ENCODE peak calls at places on chromosome 2, in six cellular contexts. One of them, this sample, is unnamed.

GRCh38 chr2:220104871-220105351 is 477.5 kb downstream of the SLC4A3 start:
- DNase-seq in A549: peak; percentile 4
- DNase-seq in mesothelial cell of epicardium: no peak
- DNase-seq in thyroid gland: peak; percentile 77
- DNase-seq in coronary artery: no peak
- DNase-seq in NB4: peak; percentile 11
- DNase-seq in this sample: no peak

GRCh38 chr2:183010112-183010511 is 28.1 kb downstream of the NCKAP1 start:
- DNase-seq in A549: no peak
- DNase-seq in NB4: peak; percentile 1
- DNase-seq in coronary artery: no peak
- DNase-seq in thyroid gland: no peak
- DNase-seq in mesothelial cell of epicardium: no peak
- DNase-seq in this sample: no peak

GRCh38 chr2:239380831-239381708 is 19.8 kb downstream of the HDAC4 start:
- DNase-seq in coronary artery: no peak
- DNase-seq in mesothelial cell of epicardium: no peak
- DNase-seq in NB4: no peak
- DNase-seq in thyroid gland: no peak
- DNase-seq in A549: no peak
- DNase-seq in this sample: no peak

GRCh38 chr2:86783615-86784339 is 6.9 kb downstream of the CD8A start:
- DNase-seq in A549: no peak
- DNase-seq in mesothelial cell of epicardium: no peak
- DNase-seq in thyroid gland: no peak
- DNase-seq in NB4: no peak
- DNase-seq in coronary artery: no peak
- DNase-seq in this sample: no peak

GRCh38 chr2:20623241-20623640 is 27.7 kb downstream of the HS1BP3 start:
- DNase-seq in A549: no peak
- DNase-seq in NB4: no peak
- DNase-seq in mesothelial cell of epicardium: no peak
- DNase-seq in thyroid gland: no peak
- DNase-seq in coronary artery: peak; percentile 29
- DNase-seq in this sample: no peak

GRCh38 chr2:148720501-148720998 is 76.0 kb downstream of the EPC2 start:
- DNase-seq in A549: no peak
- DNase-seq in mesothelial cell of epicardium: no peak
- DNase-seq in thyroid gland: no peak
- DNase-seq in coronary artery: peak; percentile 62
- DNase-seq in NB4: no peak
- DNase-seq in this sample: no peak

GRCh38 chr2:226794751-226795171 is 4.9 kb downstream of the IRS1 start:
- DNase-seq in thyroid gland: peak; percentile 55
- DNase-seq in coronary artery: no peak
- DNase-seq in A549: no peak
- DNase-seq in NB4: no peak
- DNase-seq in mesothelial cell of epicardium: no peak
- DNase-seq in this sample: no peak

GRCh38 chr2:234555161-234555560 is 58.3 kb upstream of the ARL4C start:
- DNase-seq in mesothelial cell of epicardium: no peak
- DNase-seq in thyroid gland: no peak
- DNase-seq in A549: no peak
- DNase-seq in NB4: no peak
- DNase-seq in coronary artery: no peak
- DNase-seq in this sample: no peak

GRCh38 chr2:8242734-8243133 is 439.1 kb upstream of the ID2 start:
- DNase-seq in NB4: no peak
- DNase-seq in coronary artery: no peak
- DNase-seq in mesothelial cell of epicardium: no peak
- DNase-seq in A549: no peak
- DNase-seq in thyroid gland: no peak
- DNase-seq in this sample: peak; percentile 15

GRCh38 chr2:98037666-98038339 is 42.1 kb upstream of the TMEM131 start:
- DNase-seq in NB4: no peak
- DNase-seq in A549: no peak
- DNase-seq in mesothelial cell of epicardium: no peak
- DNase-seq in coronary artery: no peak
- DNase-seq in thyroid gland: no peak
- DNase-seq in this sample: peak; percentile 32

GRCh38 chr2:111121028-111121872 is 536 bp downstream of the BCL2L11 start:
- DNase-seq in A549: no peak
- DNase-seq in mesothelial cell of epicardium: peak; percentile 39
- DNase-seq in coronary artery: peak; percentile 76
- DNase-seq in thyroid gland: peak; percentile 71
- DNase-seq in NB4: peak; percentile 75
- DNase-seq in this sample: peak; percentile 77

GRCh38 chr2:211396815-211397214 is 840.4 kb downstream of the CPS1 start:
- DNase-seq in mesothelial cell of epicardium: no peak
- DNase-seq in A549: no peak
- DNase-seq in thyroid gland: no peak
- DNase-seq in NB4: no peak
- DNase-seq in coronary artery: no peak
- DNase-seq in this sample: no peak

GRCh38 chr2:241818943-241819270 is 9.9 kb downstream of the NEU4 start:
- DNase-seq in thyroid gland: no peak
- DNase-seq in coronary artery: no peak
- DNase-seq in A549: no peak
- DNase-seq in NB4: peak; percentile 1
- DNase-seq in mesothelial cell of epicardium: no peak
- DNase-seq in this sample: peak; percentile 39

GRCh38 chr2:154710685-154711084 is 12.2 kb downstream of the KCNJ3 start:
- DNase-seq in thyroid gland: no peak
- DNase-seq in NB4: no peak
- DNase-seq in coronary artery: no peak
- DNase-seq in A549: no peak
- DNase-seq in mesothelial cell of epicardium: no peak
- DNase-seq in this sample: no peak

DNA sequence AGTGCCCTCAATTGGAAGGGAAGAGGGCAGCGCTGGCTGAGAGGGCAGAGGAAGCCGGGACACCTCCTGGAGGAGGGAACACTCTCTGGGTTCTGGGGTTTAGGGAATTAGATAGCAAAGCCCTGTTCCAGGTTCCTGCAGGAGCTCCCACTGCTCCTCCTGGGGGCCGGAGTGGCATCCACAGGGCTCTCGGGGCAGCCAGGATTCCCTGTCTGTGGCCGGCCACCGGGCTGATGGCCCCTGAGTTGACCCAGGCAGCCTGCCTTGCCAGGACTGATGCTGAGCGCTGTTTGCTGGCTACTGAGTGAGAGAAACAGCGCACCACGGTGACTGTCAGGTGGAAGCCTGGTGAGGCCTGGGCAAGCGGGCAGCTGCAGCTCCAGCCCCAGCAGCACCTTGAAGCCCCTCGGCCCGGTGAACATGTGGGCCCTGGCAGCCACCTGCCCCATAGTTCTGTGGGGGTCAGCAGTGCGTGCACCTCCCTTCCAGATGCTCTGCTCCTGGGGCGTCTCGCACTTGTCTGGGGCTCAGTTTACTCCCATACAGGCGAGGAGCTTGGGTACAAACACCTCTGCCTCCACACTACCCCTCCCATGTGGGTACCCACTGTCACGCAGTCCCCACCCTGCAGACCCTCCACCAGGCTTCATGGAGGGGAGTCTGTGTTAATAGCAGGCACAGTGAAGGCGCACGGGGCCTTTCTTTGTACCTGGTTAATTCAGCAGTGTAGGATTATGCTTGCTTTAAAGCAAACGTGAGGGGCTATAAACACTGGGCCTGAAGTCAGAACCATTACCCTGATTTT is 7.7 kb upstream of the ALLC start:
- DNase-seq in thyroid gland: no peak
- DNase-seq in mesothelial cell of epicardium: no peak
- DNase-seq in A549: peak; percentile 24
- DNase-seq in NB4: no peak
- DNase-seq in coronary artery: no peak
- DNase-seq in this sample: no peak
- TF ChIP-seq CTCF in thyroid gland: no peak
- TF ChIP-seq CTCF in mesothelial cell of epicardium: no peak
- TF ChIP-seq CTCF in A549: no peak
- TF ChIP-seq CTCF in NB4: no peak
- TF ChIP-seq CTCF in coronary artery: no peak
- TF ChIP-seq CTCF in this sample: no peak

DNA sequence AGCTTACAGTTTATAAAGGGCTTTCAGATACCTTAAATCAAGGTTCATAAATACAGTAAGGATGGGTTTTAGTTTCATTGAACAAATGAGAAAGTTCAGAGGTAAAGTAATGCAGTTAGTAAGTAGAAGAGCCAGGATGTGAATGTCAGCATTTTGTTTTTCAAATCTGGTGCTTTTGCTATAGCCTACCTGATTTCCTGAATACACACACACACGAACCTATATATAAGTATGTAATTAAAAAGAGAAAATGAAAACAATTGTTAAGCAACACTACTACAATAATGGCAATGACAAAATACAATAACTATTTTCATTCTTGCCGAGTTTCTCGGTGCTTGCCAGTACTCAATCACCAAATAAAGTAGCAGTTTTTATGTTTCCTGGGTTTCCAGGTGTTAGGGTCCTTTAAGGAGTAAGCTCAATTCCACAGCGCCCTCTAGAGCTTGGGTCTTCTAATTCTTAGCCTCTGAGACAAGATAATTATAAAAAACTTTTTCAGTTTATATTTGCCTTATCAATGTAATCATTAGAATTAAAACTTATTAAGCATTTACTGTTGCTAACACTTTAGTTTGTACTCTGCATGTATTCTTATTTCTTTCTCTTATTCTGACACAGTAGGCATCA is 512.9 kb upstream of the ACVR2A start:
- DNase-seq in NB4: peak; percentile 41
- DNase-seq in coronary artery: no peak
- DNase-seq in mesothelial cell of epicardium: no peak
- DNase-seq in A549: no peak
- DNase-seq in thyroid gland: no peak
- DNase-seq in this sample: no peak
- TF ChIP-seq CTCF in NB4: peak; percentile 45
- TF ChIP-seq CTCF in coronary artery: no peak
- TF ChIP-seq CTCF in mesothelial cell of epicardium: peak; percentile 28
- TF ChIP-seq CTCF in A549: no peak
- TF ChIP-seq CTCF in thyroid gland: no peak
- TF ChIP-seq CTCF in this sample: peak; percentile 67

GRCh38 chr2:102251849-102252203 is 59.5 kb upstream of the IL1RL1 start:
- DNase-seq in thyroid gland: no peak
- DNase-seq in A549: no peak
- DNase-seq in coronary artery: no peak
- DNase-seq in mesothelial cell of epicardium: no peak
- DNase-seq in NB4: no peak
- DNase-seq in this sample: no peak
- TF ChIP-seq CTCF in thyroid gland: no peak
- TF ChIP-seq CTCF in A549: no peak
- TF ChIP-seq CTCF in coronary artery: no peak
- TF ChIP-seq CTCF in mesothelial cell of epicardium: no peak
- TF ChIP-seq CTCF in NB4: no peak
- TF ChIP-seq CTCF in this sample: no peak

DNA sequence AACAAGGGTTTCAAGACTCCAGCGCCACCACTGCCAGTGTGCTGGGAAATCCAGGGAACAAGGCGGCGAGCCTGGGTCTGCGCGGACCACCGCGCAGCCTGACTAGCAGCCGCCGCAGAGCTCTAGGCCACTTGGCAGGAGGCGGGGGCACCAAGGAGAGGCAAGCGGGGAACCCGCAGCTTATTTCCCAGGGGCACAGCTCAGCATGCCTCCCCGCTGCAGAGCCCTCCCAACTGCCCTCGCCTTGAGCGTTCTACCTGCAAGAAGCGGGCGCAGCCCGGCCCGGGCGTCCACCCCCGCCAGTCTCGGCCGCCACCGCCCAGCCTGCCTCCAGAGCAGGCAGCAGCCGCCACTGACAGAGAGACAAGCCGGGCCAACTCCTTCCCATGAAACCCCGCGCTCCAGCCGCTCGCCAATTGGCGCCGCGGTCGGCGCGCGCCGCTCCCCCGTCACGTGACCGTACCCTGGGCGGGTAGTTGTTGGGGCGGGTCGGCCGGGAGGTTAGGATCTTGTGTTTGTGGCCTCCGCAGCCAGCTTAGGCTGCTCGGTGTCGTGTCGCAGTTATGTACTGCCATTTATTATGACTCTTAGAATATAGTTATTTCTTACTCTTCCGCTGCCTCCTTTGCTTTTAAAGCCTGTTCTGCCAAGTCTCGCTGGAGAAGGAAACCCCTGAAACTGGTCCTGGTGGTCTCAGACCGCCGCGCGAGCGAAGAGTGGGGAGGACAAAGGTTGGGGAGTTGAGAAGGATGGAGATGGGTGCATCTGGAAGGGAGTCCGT is at the start of gene LNPK:
- DNase-seq in A549: peak; percentile 87
- DNase-seq in NB4: peak; percentile 95
- DNase-seq in thyroid gland: peak; percentile 92
- DNase-seq in coronary artery: peak; percentile 96
- DNase-seq in mesothelial cell of epicardium: peak; percentile 80
- DNase-seq in this sample: peak; percentile 96
- TF ChIP-seq CTCF in A549: no peak
- TF ChIP-seq CTCF in NB4: no peak
- TF ChIP-seq CTCF in thyroid gland: no peak
- TF ChIP-seq CTCF in coronary artery: no peak
- TF ChIP-seq CTCF in mesothelial cell of epicardium: no peak
- TF ChIP-seq CTCF in this sample: peak; percentile 21

GRCh38 chr2:29841386-29842004 is 79.9 kb downstream of the ALK start:
- DNase-seq in coronary artery: no peak
- DNase-seq in NB4: peak; percentile 37
- DNase-seq in A549: peak; percentile 35
- DNase-seq in thyroid gland: peak; percentile 42
- DNase-seq in mesothelial cell of epicardium: no peak
- DNase-seq in this sample: no peak
- TF ChIP-seq CTCF in coronary artery: peak; percentile 42
- TF ChIP-seq CTCF in NB4: peak; percentile 95
- TF ChIP-seq CTCF in A549: peak; percentile 83
- TF ChIP-seq CTCF in thyroid gland: peak; percentile 88
- TF ChIP-seq CTCF in mesothelial cell of epicardium: peak; percentile 69
- TF ChIP-seq CTCF in this sample: peak; percentile 93

This sample was measured in type B pancreatic cell.